ENCODE peak calls at places on chromosomes 1 and 21, in nine cellular contexts. One of them, this sample, is unnamed.

GRCh38 chr1:237205400-237206064 is 163.5 kb downstream of the RYR2 start:
- DNase-seq in mucosa of descending colon: no peak
- DNase-seq in psoas muscle: peak
- DNase-seq in retinal pigment epithelial cell: no peak
- DNase-seq in HepG2: no peak
- DNase-seq in left lung: no peak
- DNase-seq in IMR-90: peak
- DNase-seq in SK-N-SH: no peak
- DNase-seq in suprapubic skin: no peak
- DNase-seq in this sample: peak

GRCh38 chr1:203040518-203041275 is 14.4 kb downstream of the PPFIA4 start:
- DNase-seq in IMR-90: no peak
- DNase-seq in mucosa of descending colon: no peak
- DNase-seq in psoas muscle: no peak
- DNase-seq in retinal pigment epithelial cell: no peak
- DNase-seq in suprapubic skin: no peak
- DNase-seq in left lung: no peak
- DNase-seq in HepG2: no peak
- DNase-seq in SK-N-SH: no peak
- DNase-seq in this sample: no peak

GRCh38 chr1:112637257-112638108 is 17.9 kb downstream of the CAPZA1 start:
- DNase-seq in mucosa of descending colon: no peak
- DNase-seq in SK-N-SH: no peak
- DNase-seq in left lung: no peak
- DNase-seq in HepG2: peak
- DNase-seq in retinal pigment epithelial cell: no peak
- DNase-seq in psoas muscle: no peak
- DNase-seq in IMR-90: peak
- DNase-seq in suprapubic skin: no peak
- DNase-seq in this sample: peak

GRCh38 chr1:15286452-15286851 is 39.4 kb downstream of the FHAD1 start:
- DNase-seq in mucosa of descending colon: no peak
- DNase-seq in psoas muscle: no peak
- DNase-seq in suprapubic skin: no peak
- DNase-seq in IMR-90: no peak
- DNase-seq in retinal pigment epithelial cell: no peak
- DNase-seq in SK-N-SH: no peak
- DNase-seq in left lung: no peak
- DNase-seq in HepG2: no peak
- DNase-seq in this sample: no peak

GRCh38 chr1:109315288-109315687 is 8.5 kb upstream of the MYBPHL start:
- DNase-seq in retinal pigment epithelial cell: no peak
- DNase-seq in mucosa of descending colon: no peak
- DNase-seq in left lung: no peak
- DNase-seq in suprapubic skin: no peak
- DNase-seq in IMR-90: no peak
- DNase-seq in HepG2: no peak
- DNase-seq in psoas muscle: no peak
- DNase-seq in SK-N-SH: no peak
- DNase-seq in this sample: no peak

GRCh38 chr1:92291372-92291999 is 7.3 kb downstream of the GLMN start:
- DNase-seq in HepG2: peak
- DNase-seq in suprapubic skin: no peak
- DNase-seq in mucosa of descending colon: no peak
- DNase-seq in SK-N-SH: peak
- DNase-seq in psoas muscle: no peak
- DNase-seq in left lung: no peak
- DNase-seq in retinal pigment epithelial cell: no peak
- DNase-seq in IMR-90: peak
- DNase-seq in this sample: peak

GRCh38 chr1:209659909-209660308 is 7.7 kb upstream of the LAMB3 start:
- DNase-seq in retinal pigment epithelial cell: no peak
- DNase-seq in suprapubic skin: no peak
- DNase-seq in SK-N-SH: no peak
- DNase-seq in psoas muscle: no peak
- DNase-seq in left lung: no peak
- DNase-seq in mucosa of descending colon: no peak
- DNase-seq in HepG2: no peak
- DNase-seq in IMR-90: peak
- DNase-seq in this sample: no peak

GRCh38 chr1:112706505-112707216 is at the start of gene RHOC:
- DNase-seq in SK-N-SH: peak
- DNase-seq in HepG2: no peak
- DNase-seq in mucosa of descending colon: peak
- DNase-seq in suprapubic skin: no peak
- DNase-seq in left lung: peak
- DNase-seq in IMR-90: peak
- DNase-seq in retinal pigment epithelial cell: no peak
- DNase-seq in psoas muscle: peak
- DNase-seq in this sample: peak

GRCh38 chr1:204107892-204108291 is 35.0 kb downstream of the SOX13 start:
- DNase-seq in HepG2: no peak
- DNase-seq in psoas muscle: no peak
- DNase-seq in left lung: no peak
- DNase-seq in SK-N-SH: no peak
- DNase-seq in retinal pigment epithelial cell: no peak
- DNase-seq in suprapubic skin: no peak
- DNase-seq in mucosa of descending colon: no peak
- DNase-seq in IMR-90: no peak
- DNase-seq in this sample: no peak

GRCh38 chr1:204110894-204111633 is 38.1 kb downstream of the SOX13 start:
- DNase-seq in mucosa of descending colon: no peak
- DNase-seq in left lung: no peak
- DNase-seq in IMR-90: no peak
- DNase-seq in SK-N-SH: no peak
- DNase-seq in retinal pigment epithelial cell: no peak
- DNase-seq in psoas muscle: no peak
- DNase-seq in suprapubic skin: no peak
- DNase-seq in HepG2: no peak
- DNase-seq in this sample: no peak

GRCh38 chr1:204104331-204105222 is 31.7 kb downstream of the SOX13 start:
- DNase-seq in psoas muscle: no peak
- DNase-seq in left lung: no peak
- DNase-seq in HepG2: no peak
- DNase-seq in SK-N-SH: no peak
- DNase-seq in IMR-90: no peak
- DNase-seq in suprapubic skin: no peak
- DNase-seq in retinal pigment epithelial cell: no peak
- DNase-seq in mucosa of descending colon: peak
- DNase-seq in this sample: no peak

GRCh38 chr1:204106825-204107224 is 33.9 kb downstream of the SOX13 start:
- DNase-seq in HepG2: no peak
- DNase-seq in left lung: no peak
- DNase-seq in SK-N-SH: no peak
- DNase-seq in IMR-90: no peak
- DNase-seq in suprapubic skin: no peak
- DNase-seq in psoas muscle: no peak
- DNase-seq in retinal pigment epithelial cell: no peak
- DNase-seq in mucosa of descending colon: no peak
- DNase-seq in this sample: no peak

DNA sequence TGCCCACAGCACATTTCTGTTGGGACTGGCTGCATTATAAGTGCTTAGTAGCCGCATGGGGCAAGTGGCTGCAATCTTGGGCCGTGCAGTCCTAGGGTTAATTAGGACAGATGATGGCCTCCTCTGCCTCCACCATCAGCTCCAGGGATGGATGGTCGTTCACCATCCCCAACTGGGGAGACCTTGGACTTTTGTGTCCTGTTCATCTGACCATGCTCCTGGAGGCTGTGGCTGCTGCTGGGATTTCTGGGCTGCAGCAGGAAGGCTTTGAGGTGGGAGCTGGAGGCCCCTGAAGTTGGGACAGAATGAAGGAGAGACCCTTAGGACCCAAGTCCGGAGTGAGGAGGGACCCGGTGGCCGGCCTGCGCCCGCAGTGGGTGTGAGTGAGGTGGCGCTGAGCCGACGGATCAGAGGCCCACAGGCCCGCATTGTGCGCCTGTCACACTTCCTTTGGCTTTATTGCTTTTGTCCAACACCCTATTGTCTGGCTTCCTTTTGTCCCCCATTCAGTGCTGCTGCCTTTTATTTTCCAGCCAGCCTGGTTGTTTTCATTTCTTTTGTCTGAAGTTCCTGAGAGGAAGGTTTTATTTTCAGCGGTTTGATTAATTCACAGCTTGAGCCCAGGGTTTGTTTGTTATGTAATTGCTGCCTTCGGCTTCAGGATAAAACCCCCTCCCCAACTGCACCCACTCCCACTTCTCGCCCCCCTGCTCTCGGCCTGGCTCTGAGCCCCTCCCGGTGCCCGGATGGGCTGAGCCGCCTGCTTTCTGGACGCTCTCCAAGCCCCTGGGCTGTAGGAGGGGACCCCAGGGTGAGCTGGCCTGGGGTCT is 35.6 kb downstream of the SOX13 start:
- DNase-seq in IMR-90: no peak
- DNase-seq in HepG2: no peak
- DNase-seq in left lung: no peak
- DNase-seq in retinal pigment epithelial cell: no peak
- DNase-seq in SK-N-SH: no peak
- DNase-seq in mucosa of descending colon: no peak
- DNase-seq in psoas muscle: no peak
- DNase-seq in suprapubic skin: no peak
- DNase-seq in this sample: no peak
- H3K4me3 ChIP-seq in IMR-90: no peak
- H3K4me3 ChIP-seq in HepG2: no peak
- H3K4me3 ChIP-seq in left lung: no peak
- H3K4me3 ChIP-seq in retinal pigment epithelial cell: no peak
- H3K4me3 ChIP-seq in SK-N-SH: no peak
- H3K4me3 ChIP-seq in mucosa of descending colon: no peak
- H3K4me3 ChIP-seq in psoas muscle: no peak
- H3K4me3 ChIP-seq in suprapubic skin: no peak
- H3K4me3 ChIP-seq in this sample: no peak

GRCh38 chr1:23661887-23662286 is 29.7 kb upstream of the RPL11 start:
- DNase-seq in mucosa of descending colon: no peak
- DNase-seq in SK-N-SH: no peak
- DNase-seq in retinal pigment epithelial cell: no peak
- DNase-seq in suprapubic skin: no peak
- DNase-seq in left lung: no peak
- DNase-seq in HepG2: no peak
- DNase-seq in IMR-90: no peak
- DNase-seq in psoas muscle: no peak
- DNase-seq in this sample: no peak

GRCh38 chr1:23667411-23667810 is 24.2 kb upstream of the RPL11 start:
- DNase-seq in psoas muscle: no peak
- DNase-seq in mucosa of descending colon: no peak
- DNase-seq in SK-N-SH: no peak
- DNase-seq in IMR-90: no peak
- DNase-seq in suprapubic skin: no peak
- DNase-seq in left lung: no peak
- DNase-seq in HepG2: no peak
- DNase-seq in retinal pigment epithelial cell: no peak
- DNase-seq in this sample: no peak

GRCh38 chr1:23660671-23661070 is 30.9 kb upstream of the RPL11 start:
- DNase-seq in suprapubic skin: no peak
- DNase-seq in psoas muscle: no peak
- DNase-seq in retinal pigment epithelial cell: no peak
- DNase-seq in left lung: no peak
- DNase-seq in mucosa of descending colon: no peak
- DNase-seq in IMR-90: no peak
- DNase-seq in SK-N-SH: no peak
- DNase-seq in HepG2: no peak
- DNase-seq in this sample: no peak

GRCh38 chr1:23670709-23671108 is 20.9 kb upstream of the RPL11 start:
- DNase-seq in suprapubic skin: no peak
- DNase-seq in HepG2: no peak
- DNase-seq in SK-N-SH: no peak
- DNase-seq in mucosa of descending colon: no peak
- DNase-seq in psoas muscle: no peak
- DNase-seq in left lung: no peak
- DNase-seq in retinal pigment epithelial cell: no peak
- DNase-seq in IMR-90: no peak
- DNase-seq in this sample: no peak

DNA sequence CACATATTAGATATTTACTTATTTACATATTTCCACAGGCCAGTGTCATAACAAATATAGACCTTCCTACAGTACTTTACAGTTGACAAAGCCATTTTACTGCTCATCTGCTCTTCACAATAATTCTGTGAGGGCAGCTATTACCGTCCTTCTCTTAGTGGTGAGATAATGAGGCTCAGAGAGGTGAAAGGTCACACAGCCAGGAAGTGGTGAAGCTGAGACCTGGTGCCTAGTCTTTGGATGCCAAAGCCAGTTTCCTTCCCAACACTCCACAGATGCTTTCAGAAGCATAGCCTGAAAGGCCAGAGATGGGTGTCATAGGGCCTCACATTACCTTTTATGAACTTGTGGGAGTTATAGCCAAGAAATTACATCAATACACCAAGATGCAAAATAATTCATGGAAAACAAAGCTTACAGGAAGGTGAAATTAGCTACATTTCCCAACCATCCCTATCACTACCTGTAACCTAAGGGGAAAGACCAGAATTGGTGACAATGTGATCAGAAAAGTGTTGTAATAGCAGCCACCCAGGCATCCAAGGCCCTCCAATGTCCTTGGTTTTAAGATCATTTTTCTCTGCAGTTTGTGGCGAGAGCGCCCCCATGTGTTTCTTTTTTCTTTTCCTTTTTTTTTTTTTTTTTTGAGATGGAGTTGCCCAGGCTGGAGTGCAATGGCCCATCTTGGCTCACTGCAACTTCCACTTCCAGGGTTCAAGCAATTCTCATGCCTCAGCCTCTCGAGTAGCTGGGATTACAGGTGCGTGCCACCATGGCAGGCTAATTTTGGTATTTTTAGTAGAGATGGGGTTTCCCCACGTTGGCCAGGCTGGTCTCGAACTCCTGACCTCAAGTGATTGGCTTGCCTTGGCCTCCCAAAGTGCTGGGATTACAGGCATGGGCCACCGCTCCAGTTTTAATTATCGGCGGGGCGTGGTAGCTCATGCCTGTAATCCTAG is 26.5 kb upstream of the RPL11 start:
- DNase-seq in retinal pigment epithelial cell: no peak
- DNase-seq in HepG2: peak
- DNase-seq in IMR-90: no peak
- DNase-seq in mucosa of descending colon: no peak
- DNase-seq in left lung: no peak
- DNase-seq in suprapubic skin: no peak
- DNase-seq in SK-N-SH: peak
- DNase-seq in psoas muscle: no peak
- DNase-seq in this sample: peak
- TF ChIP-seq CTCF in retinal pigment epithelial cell: peak
- TF ChIP-seq CTCF in HepG2: peak
- TF ChIP-seq CTCF in IMR-90: peak
- TF ChIP-seq CTCF in mucosa of descending colon: no peak
- TF ChIP-seq CTCF in left lung: no peak
- TF ChIP-seq CTCF in suprapubic skin: no peak
- TF ChIP-seq CTCF in SK-N-SH: peak
- TF ChIP-seq CTCF in psoas muscle: peak
- TF ChIP-seq CTCF in this sample: peak

GRCh38 chr1:226712779-226713420 is 26.2 kb downstream of the ITPKB start:
- DNase-seq in psoas muscle: no peak
- DNase-seq in suprapubic skin: no peak
- DNase-seq in left lung: no peak
- DNase-seq in IMR-90: no peak
- DNase-seq in mucosa of descending colon: no peak
- DNase-seq in retinal pigment epithelial cell: no peak
- DNase-seq in HepG2: no peak
- DNase-seq in SK-N-SH: no peak
- DNase-seq in this sample: no peak
- H3K4me3 ChIP-seq in psoas muscle: no peak
- H3K4me3 ChIP-seq in suprapubic skin: no peak
- H3K4me3 ChIP-seq in left lung: no peak
- H3K4me3 ChIP-seq in IMR-90: no peak
- H3K4me3 ChIP-seq in mucosa of descending colon: no peak
- H3K4me3 ChIP-seq in retinal pigment epithelial cell: no peak
- H3K4me3 ChIP-seq in HepG2: no peak
- H3K4me3 ChIP-seq in SK-N-SH: no peak
- H3K4me3 ChIP-seq in this sample: no peak

DNA sequence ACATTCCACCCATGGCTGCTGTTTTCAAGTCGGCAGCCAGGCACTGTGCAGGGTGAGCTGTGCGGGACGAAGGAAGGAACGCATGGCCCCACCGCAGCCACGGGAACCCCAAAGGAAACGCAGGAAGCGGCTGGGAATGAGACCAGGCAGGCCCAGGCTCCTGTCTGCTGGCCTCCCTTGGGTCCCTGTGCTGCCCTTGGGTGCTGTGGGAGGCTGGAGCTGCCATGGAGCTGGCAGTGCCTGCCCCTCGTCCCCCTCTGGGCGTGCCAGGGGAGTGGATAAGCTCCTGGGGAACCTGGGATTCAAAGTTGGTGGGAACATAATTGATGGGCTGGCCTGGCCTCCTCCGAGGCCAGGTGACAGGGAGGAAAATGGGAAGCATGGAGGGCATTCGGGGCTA is 5.3 kb upstream of the KRTAP10-4 start:
- DNase-seq in suprapubic skin: no peak
- DNase-seq in left lung: peak
- DNase-seq in psoas muscle: no peak
- DNase-seq in IMR-90: no peak
- DNase-seq in SK-N-SH: no peak
- DNase-seq in HepG2: no peak
- DNase-seq in retinal pigment epithelial cell: no peak
- DNase-seq in mucosa of descending colon: no peak
- DNase-seq in this sample: no peak
- TF ChIP-seq CTCF in suprapubic skin: no peak
- TF ChIP-seq CTCF in left lung: no peak
- TF ChIP-seq CTCF in psoas muscle: no peak
- TF ChIP-seq CTCF in IMR-90: no peak
- TF ChIP-seq CTCF in SK-N-SH: no peak
- TF ChIP-seq CTCF in HepG2: no peak
- TF ChIP-seq CTCF in retinal pigment epithelial cell: no peak
- TF ChIP-seq CTCF in mucosa of descending colon: no peak
- TF ChIP-seq CTCF in this sample: no peak

This sample was measured in fibroblast of mammary gland.